ENCODE peak calls at places on chromosomes 7 and 10, in seven cellular contexts. S is mammary epithelial cell; T is astrocyte; G is CD8-positive, alpha-beta T cell; Y is A549; N is fibroblast of lung; P is esophagus muscularis mucosa. Q is an unnamed sample.
A peak's percentile ranks its signal among the peaks of the same experiment; 100 is the strongest.

GRCh38 chr7:74183653-74184450 is 9.7 kb downstream of the EIF4H start:
- DNase-seq in S (no peak), T (no peak), G (peak; percentile 19), Y (peak; percentile 41), N (no peak), P (no peak), Q (no peak)

GRCh38 chr7:151798851-151799428 is 78.0 kb downstream of the PRKAG2 start:
- DNase-seq in S (no peak), T (no peak), G (no peak), Y (no peak), N (no peak), P (no peak), Q (no peak)

GRCh38 chr10:44962870-44963738 is 3.5 kb downstream of the RASSF4 start:
- DNase-seq in S (no peak), T (no peak), G (no peak), Y (no peak), N (no peak), P (no peak), Q (no peak)

GRCh38 chr7:17007841-17008240 is 126.1 kb upstream of the AGR3 start:
- DNase-seq in S (peak; percentile 83), T (peak; percentile 47), G (no peak), Y (no peak), N (no peak), P (no peak), Q (no peak)

GRCh38 chr7:111438369-111439289 is 123.7 kb downstream of the IMMP2L start:
- DNase-seq in S (peak; percentile 21), T (peak; percentile 80), G (no peak), Y (no peak), N (peak; percentile 60), P (no peak), Q (no peak)

GRCh38 chr7:106282374-106282773 is 2.4 kb downstream of the NAMPT start:
- DNase-seq in S (no peak), T (no peak), G (no peak), Y (no peak), N (no peak), P (no peak), Q (no peak)

GRCh38 chr10:28841625-28842024 is 164.3 kb downstream of the BAMBI start:
- DNase-seq in S (no peak), T (peak; percentile 82), G (no peak), Y (no peak), N (peak; percentile 67), P (no peak), Q (no peak)

GRCh38 chr10:101671453-101671852 is 23.5 kb downstream of the FBXW4 start:
- DNase-seq in S (no peak), T (no peak), G (no peak), Y (no peak), N (no peak), P (no peak), Q (no peak)

GRCh38 chr7:1403844-1404404 is 55.3 kb downstream of the MICALL2 start:
- DNase-seq in S (no peak), T (peak; percentile 61), G (no peak), Y (no peak), N (peak; percentile 46), P (no peak), Q (no peak)

GRCh38 chr7:85184599-85185354 is 2.1 kb downstream of the SEMA3D start:
- DNase-seq in S (peak; percentile 19), T (peak; percentile 36), G (no peak), Y (no peak), N (peak; percentile 47), P (no peak), Q (no peak)

GRCh38 chr7:2526659-2527504 is 7.3 kb downstream of the LFNG start:
- DNase-seq in S (no peak), T (no peak), G (no peak), Y (no peak), N (no peak), P (no peak), Q (no peak)

GRCh38 chr7:55028011-55028410 is 9.2 kb downstream of the EGFR start:
- DNase-seq in S (no peak), T (no peak), G (no peak), Y (no peak), N (peak; percentile 57), P (no peak), Q (no peak)

GRCh38 chr10:24202181-24202570 is 6.8 kb upstream of the KIAA1217 start:
- DNase-seq in S (no peak), T (no peak), G (no peak), Y (no peak), N (no peak), P (no peak), Q (no peak)

GRCh38 chr7:88761779-88762178 is 2.3 kb downstream of the ZNF804B start:
- DNase-seq in S (no peak), T (no peak), G (no peak), Y (no peak), N (no peak), P (no peak), Q (no peak)

GRCh38 chr10:98380493-98381339 is 34.3 kb downstream of the PYROXD2 start:
- DNase-seq in S (no peak), T (peak; percentile 11), G (no peak), Y (no peak), N (no peak), P (no peak), Q (no peak)

GRCh38 chr10:131267814-131268095 is 43.8 kb downstream of the TCERG1L start:
- DNase-seq in S (no peak), T (no peak), G (no peak), Y (no peak), N (no peak), P (no peak), Q (no peak)

GRCh38 chr7:116984917-116985316 is 31.6 kb downstream of the ST7 start:
- DNase-seq in S (no peak), T (no peak), G (no peak), Y (peak; percentile 42), N (peak; percentile 51), P (no peak), Q (no peak)

GRCh38 chr7:16644624-16644986 is 949 bp downstream of the ANKMY2 start:
- DNase-seq in S (peak; percentile 46), T (peak; percentile 36), G (peak; percentile 65), Y (peak; percentile 51), N (peak; percentile 50), P (no peak), Q (peak; percentile 65)

GRCh38 chr10:110667620-110668343 is 23.6 kb downstream of the RBM20 start:
- DNase-seq in S (no peak), T (no peak), G (no peak), Y (no peak), N (no peak), P (peak; percentile 84), Q (no peak)

GRCh38 chr7:22728416-22729029 is 1.5 kb downstream of the IL6 start:
- DNase-seq in S (peak; percentile 46), T (peak; percentile 50), G (no peak), Y (peak; percentile 47), N (peak; percentile 77), P (no peak), Q (no peak)

GRCh38 chr7:22732556-22733126 is 5.6 kb downstream of the IL6 start:
- DNase-seq in S (peak; percentile 60), T (no peak), G (no peak), Y (no peak), N (peak; percentile 28), P (no peak), Q (no peak)

GRCh38 chr7:22729180-22729579 is 2.2 kb downstream of the IL6 start:
- DNase-seq in S (no peak), T (no peak), G (no peak), Y (no peak), N (no peak), P (no peak), Q (no peak)

GRCh38 chr7:22731781-22732180 is 4.8 kb downstream of the IL6 start:
- DNase-seq in S (no peak), T (no peak), G (no peak), Y (no peak), N (no peak), P (no peak), Q (no peak)

DNA sequence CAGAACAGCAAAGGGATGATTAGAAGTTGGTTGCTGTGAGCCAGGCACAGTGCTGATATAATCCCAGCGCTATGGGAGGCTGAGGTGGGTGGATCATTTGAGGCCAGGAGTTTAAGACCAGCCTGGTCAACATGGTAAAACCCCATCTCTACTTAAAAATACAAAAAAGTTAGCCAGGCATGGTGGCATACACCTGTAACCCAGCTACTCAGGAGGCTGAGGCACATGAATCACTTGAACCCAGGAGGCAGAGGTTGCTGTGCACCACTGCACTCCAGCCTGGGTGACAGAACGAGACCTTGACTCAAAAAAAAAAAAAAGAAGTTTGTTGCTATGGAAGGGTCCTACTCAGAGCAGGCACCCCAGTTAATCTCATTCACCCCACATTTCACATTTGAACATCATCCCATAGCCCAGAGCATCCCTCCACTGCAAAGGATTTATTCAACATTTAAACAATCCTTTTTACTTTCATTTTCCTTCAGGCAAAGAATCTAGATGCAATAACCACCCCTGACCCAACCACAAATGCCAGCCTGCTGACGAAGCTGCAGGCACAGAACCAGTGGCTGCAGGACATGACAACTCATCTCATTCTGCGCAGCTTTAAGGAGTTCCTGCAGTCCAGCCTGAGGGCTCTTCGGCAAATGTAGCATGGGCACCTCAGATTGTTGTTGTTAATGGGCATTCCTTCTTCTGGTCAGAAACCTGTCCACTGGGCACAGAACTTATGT is 4.1 kb downstream of the IL6 start:
- DNase-seq in S (peak; percentile 91), T (peak; percentile 80), G (no peak), Y (no peak), N (peak; percentile 77), P (no peak), Q (peak; percentile 87)
- H3K4me3 ChIP-seq in S (no peak overlapping the region), T (peak overlapping the region; percentile 7), G (no peak overlapping the region), Y (no peak overlapping the region), N (peak overlapping the region; percentile 16), P (no peak overlapping the region), Q (no peak overlapping the region)

GRCh38 chr7:46356365-46356764 is 435.3 kb upstream of the IGFBP3 start:
- DNase-seq in S (no peak), T (no peak), G (no peak), Y (no peak), N (no peak), P (no peak), Q (no peak)
- H3K4me1 ChIP-seq in S (no peaks in the 10 kb centered on the region), T (no peaks in the 10 kb centered on the region), G (no peaks in the 10 kb centered on the region), Y (peaks cover 9% of the 10 kb centered on the region), N (no peaks in the 10 kb centered on the region), P (no peaks in the 10 kb centered on the region), Q (no peaks in the 10 kb centered on the region)

GRCh38 chr10:2992401-2993198 is 74.7 kb upstream of the PFKP start:
- DNase-seq in S (no peak), T (peak; percentile 66), G (no peak), Y (no peak), N (no peak), P (no peak), Q (no peak)
- TF ChIP-seq CTCF in S (no peak), T (peak; percentile 28), G (no peak), Y (peak; percentile 37), N (peak; percentile 22), P (no peak), Q (peak; percentile 31)

GRCh38 chr7:4612939-4613841 is 68.9 kb upstream of the FOXK1 start:
- DNase-seq in S (peak; percentile 20), T (peak; percentile 75), G (no peak), Y (no peak), N (peak; percentile 39), P (no peak), Q (no peak)

GRCh38 chr7:4610768-4611467 is 71.2 kb upstream of the FOXK1 start:
- DNase-seq in S (peak; percentile 60), T (peak; percentile 39), G (peak; percentile 59), Y (peak; percentile 76), N (peak; percentile 78), P (no peak), Q (no peak)

GRCh38 chr7:4612237-4612636 is 69.9 kb upstream of the FOXK1 start:
- DNase-seq in S (no peak), T (no peak), G (no peak), Y (no peak), N (no peak), P (no peak), Q (no peak)

GRCh38 chr7:4616116-4616515 is 66.0 kb upstream of the FOXK1 start:
- DNase-seq in S (no peak), T (no peak), G (no peak), Y (no peak), N (no peak), P (no peak), Q (no peak)

GRCh38 chr7:4613855-4614548 is 68.1 kb upstream of the FOXK1 start:
- DNase-seq in S (peak; percentile 50), T (peak; percentile 78), G (no peak), Y (no peak), N (peak; percentile 87), P (no peak), Q (no peak)
- H3K4me3 ChIP-seq in S (no peak overlapping the region), T (peak overlapping the region; percentile 41), G (no peak overlapping the region), Y (no peak overlapping the region), N (peak overlapping the region; percentile 1), P (peak overlapping the region; percentile 34), Q (no peak overlapping the region)

Q was measured in RWPE2.